ENCODE peak calls at places on chromosomes 12 and 14, in ten cellular contexts. S is esophagus muscularis mucosa, C is stomach, K is upper lobe of left lung, E is Panc1, W is GM23338, Y is HL-60, R is suprapubic skin, B is breast epithelium, N is transverse colon. D is an unnamed sample.

GRCh38 chr12:3147260-3147659 is 70.1 kb downstream of the TSPAN9 start:
- DNase-seq in S (no peak), C (no peak), K (no peak), E (no peak), W (no peak), Y (no peak), R (no peak), B (no peak), N (no peak), D (no peak)

GRCh38 chr12:124970647-124971402 is 18.1 kb downstream of the DHX37 start:
- DNase-seq in S (no peak), C (no peak), K (no peak), E (no peak), W (no peak), Y (no peak), R (no peak), B (no peak), N (no peak), D (no peak)

GRCh38 chr12:132520421-132521199 is 30.7 kb downstream of the FBRSL1 start:
- DNase-seq in S (no peak), C (no peak), K (no peak), E (no peak), W (no peak), Y (no peak), R (no peak), B (no peak), N (peak), D (no peak)

GRCh38 chr12:76670776-76671175 is 93.1 kb upstream of the ZDHHC17 start:
- DNase-seq in S (no peak), C (no peak), K (no peak), E (no peak), W (no peak), Y (no peak), R (no peak), B (no peak), N (no peak), D (no peak)

GRCh38 chr12:120599672-120600537 is 18.7 kb upstream of the POP5 start:
- DNase-seq in S (no peak), C (no peak), K (no peak), E (no peak), W (peak), Y (no peak), R (no peak), B (no peak), N (no peak), D (no peak)

GRCh38 chr14:66099931-66100330 is 386.2 kb upstream of the CCDC196 start:
- DNase-seq in S (no peak), C (no peak), K (no peak), E (no peak), W (no peak), Y (no peak), R (no peak), B (no peak), N (no peak), D (no peak)

GRCh38 chr14:50067723-50068495 is 48.5 kb downstream of the VCPKMT start:
- DNase-seq in S (no peak), C (peak), K (no peak), E (no peak), W (no peak), Y (no peak), R (no peak), B (no peak), N (peak), D (no peak)

GRCh38 chr14:103141117-103141796 is 18.0 kb downstream of the TNFAIP2 start:
- DNase-seq in S (no peak), C (peak), K (peak), E (peak), W (peak), Y (peak), R (no peak), B (no peak), N (peak), D (no peak)

GRCh38 chr12:37546901-37547475 is 769.6 kb upstream of the ALG10B start:
- DNase-seq in S (peak), C (no peak), K (no peak), E (no peak), W (no peak), Y (no peak), R (no peak), B (no peak), N (no peak), D (no peak)

GRCh38 chr14:83529531-83529930 is 1995.9 kb upstream of the SEL1L start:
- DNase-seq in S (no peak), C (no peak), K (no peak), E (no peak), W (no peak), Y (no peak), R (no peak), B (no peak), N (no peak), D (no peak)

GRCh38 chr12:132138941-132139871 is 4.9 kb downstream of the DDX51 start:
- DNase-seq in S (no peak), C (no peak), K (no peak), E (no peak), W (no peak), Y (no peak), R (peak), B (peak), N (no peak), D (no peak)

GRCh38 chr12:70638639-70639349 is 1.6 kb upstream of the PTPRB start:
- DNase-seq in S (no peak), C (no peak), K (no peak), E (no peak), W (no peak), Y (no peak), R (no peak), B (no peak), N (no peak), D (no peak)

GRCh38 chr12:65784616-65785015 is 39.7 kb upstream of the HMGA2 start:
- DNase-seq in S (peak), C (no peak), K (no peak), E (no peak), W (no peak), Y (no peak), R (no peak), B (no peak), N (no peak), D (no peak)

GRCh38 chr14:94548999-94549985 is 11.9 kb upstream of the SERPINA4 start:
- DNase-seq in S (no peak), C (peak), K (peak), E (peak), W (peak), Y (peak), R (no peak), B (peak), N (peak), D (peak)

GRCh38 chr12:71725011-71725410 is 29.7 kb upstream of the RAB21 start:
- DNase-seq in S (no peak), C (no peak), K (no peak), E (no peak), W (no peak), Y (no peak), R (no peak), B (no peak), N (no peak), D (no peak)

GRCh38 chr14:32708134-32708533 is 230.5 kb upstream of the NPAS3 start:
- DNase-seq in S (no peak), C (no peak), K (no peak), E (no peak), W (no peak), Y (no peak), R (no peak), B (no peak), N (no peak), D (no peak)

GRCh38 chr14:32710351-32711102 is 228.2 kb upstream of the NPAS3 start:
- DNase-seq in S (no peak), C (no peak), K (no peak), E (no peak), W (no peak), Y (no peak), R (no peak), B (no peak), N (no peak), D (no peak)

GRCh38 chr14:32706672-32707071 is 232.0 kb upstream of the NPAS3 start:
- DNase-seq in S (no peak), C (no peak), K (no peak), E (no peak), W (no peak), Y (no peak), R (no peak), B (no peak), N (no peak), D (no peak)

GRCh38 chr14:32711103-32711680 is 227.5 kb upstream of the NPAS3 start:
- DNase-seq in S (no peak), C (no peak), K (no peak), E (peak), W (peak), Y (peak), R (no peak), B (no peak), N (no peak), D (peak)

GRCh38 chr14:32709072-32709471 is 229.6 kb upstream of the NPAS3 start:
- DNase-seq in S (no peak), C (no peak), K (no peak), E (no peak), W (no peak), Y (no peak), R (no peak), B (no peak), N (no peak), D (peak)
- TF ChIP-seq POLR2AphosphoS5 in S (peak), C (no peak), K (no peak), E (no peak), W (no peak), Y (no peak), R (no peak), B (peak), N (peak), D (no peak)

DNA sequence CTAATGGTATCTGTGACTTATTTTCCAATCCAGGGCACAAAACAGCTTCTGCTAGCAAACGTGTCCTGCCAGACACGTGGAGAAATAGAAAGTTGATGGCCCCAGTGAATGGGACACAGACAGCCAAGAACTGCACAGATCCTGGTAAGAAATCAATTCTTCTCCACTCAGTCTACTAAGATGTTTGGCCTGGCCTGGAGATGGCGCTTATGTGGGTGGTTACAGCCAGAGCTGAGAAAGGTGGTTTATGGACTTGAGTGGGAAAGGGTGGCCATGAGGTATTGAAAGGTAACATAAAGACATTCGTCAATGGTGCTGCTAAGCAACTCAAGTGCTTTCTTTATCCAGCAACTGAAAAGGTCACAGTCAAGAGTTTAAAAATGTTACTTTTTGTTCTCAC is 2.9 kb downstream of the SLC24A4 start:
- DNase-seq in S (no peak), C (no peak), K (no peak), E (no peak), W (no peak), Y (no peak), R (no peak), B (no peak), N (no peak), D (no peak)
- TF ChIP-seq CTCF in S (no peak), C (no peak), K (no peak), E (peak), W (peak), Y (no peak), R (no peak), B (no peak), N (no peak), D (no peak)

GRCh38 chr12:57836442-57837375 is 9.8 kb downstream of the CTDSP2 start:
- DNase-seq in S (no peak), C (peak), K (peak), E (no peak), W (peak), Y (peak), R (no peak), B (peak), N (peak), D (peak)
- TF ChIP-seq POLR2AphosphoS5 in S (no peak), C (peak), K (peak), E (peak), W (no peak), Y (no peak), R (no peak), B (no peak), N (no peak), D (peak)

GRCh38 chr14:81164167-81164774 is 56.5 kb downstream of the GTF2A1 start:
- DNase-seq in S (no peak), C (peak), K (peak), E (peak), W (peak), Y (peak), R (no peak), B (no peak), N (peak), D (peak)
- TF ChIP-seq CTCF in S (peak), C (no peak), K (peak), E (peak), W (peak), Y (peak), R (peak), B (no peak), N (peak), D (peak)

GRCh38 chr12:49033611-49034286 is 15.2 kb upstream of the PRKAG1 start:
- DNase-seq in S (no peak), C (no peak), K (no peak), E (no peak), W (no peak), Y (no peak), R (no peak), B (no peak), N (no peak), D (no peak)

GRCh38 chr12:49032679-49033447 is 14.3 kb upstream of the PRKAG1 start:
- DNase-seq in S (no peak), C (no peak), K (no peak), E (no peak), W (no peak), Y (no peak), R (peak), B (no peak), N (no peak), D (no peak)

GRCh38 chr12:49036029-49036428 is 17.5 kb upstream of the PRKAG1 start:
- DNase-seq in S (no peak), C (no peak), K (no peak), E (no peak), W (no peak), Y (no peak), R (no peak), B (no peak), N (no peak), D (no peak)

GRCh38 chr12:49032276-49032675 is 13.7 kb upstream of the PRKAG1 start:
- DNase-seq in S (no peak), C (no peak), K (no peak), E (no peak), W (no peak), Y (no peak), R (peak), B (no peak), N (no peak), D (no peak)

GRCh38 chr12:49034287-49034622 is 15.7 kb upstream of the PRKAG1 start:
- DNase-seq in S (no peak), C (no peak), K (no peak), E (no peak), W (no peak), Y (no peak), R (no peak), B (no peak), N (no peak), D (no peak)
- TF ChIP-seq POLR2AphosphoS5 in S (no peak), C (no peak), K (no peak), E (no peak), W (no peak), Y (no peak), R (no peak), B (no peak), N (no peak), D (no peak)

DNA sequence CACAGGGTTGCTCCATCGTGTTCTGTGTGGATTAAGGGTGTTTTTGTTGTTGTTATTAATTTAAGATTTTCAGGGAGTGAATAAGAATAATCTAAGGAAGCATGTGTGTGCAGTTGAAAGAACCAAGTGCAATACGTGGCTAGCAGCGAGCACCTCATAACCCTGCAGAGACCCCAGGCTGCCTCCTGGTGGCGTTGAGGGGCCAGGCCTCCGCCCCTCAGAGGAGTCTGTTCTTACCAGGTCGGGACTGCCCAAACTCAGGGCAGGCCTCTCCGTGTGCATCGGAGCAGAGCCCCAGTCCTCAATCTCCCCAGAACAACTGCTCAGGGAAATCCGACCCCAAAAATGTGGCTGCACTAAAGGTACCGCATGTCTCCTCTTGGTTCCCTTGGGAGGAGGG is 36.8 kb downstream of the IL31 start:
- DNase-seq in S (no peak), C (no peak), K (no peak), E (no peak), W (peak), Y (no peak), R (no peak), B (no peak), N (no peak), D (no peak)
- TF ChIP-seq CTCF in S (no peak), C (no peak), K (no peak), E (no peak), W (peak), Y (no peak), R (no peak), B (no peak), N (no peak), D (no peak)

GRCh38 chr12:104643921-104644669 is 187.3 kb downstream of the CHST11 start:
- DNase-seq in S (no peak), C (peak), K (peak), E (no peak), W (no peak), Y (peak), R (no peak), B (no peak), N (peak), D (no peak)
- TF ChIP-seq POLR2AphosphoS5 in S (no peak), C (no peak), K (no peak), E (no peak), W (no peak), Y (peak), R (no peak), B (no peak), N (no peak), D (no peak)

GRCh38 chr14:75063491-75064204 is at the start of gene ACYP1:
- DNase-seq in S (peak), C (peak), K (peak), E (no peak), W (peak), Y (peak), R (peak), B (peak), N (peak), D (peak)
- TF ChIP-seq CTCF in S (no peak), C (no peak), K (no peak), E (no peak), W (peak), Y (no peak), R (no peak), B (no peak), N (no peak), D (no peak)

GRCh38 chr12:107283652-107284051 is 190.3 kb upstream of the CRY1 start:
- DNase-seq in S (no peak), C (no peak), K (no peak), E (no peak), W (no peak), Y (no peak), R (no peak), B (no peak), N (no peak), D (no peak)
- TF ChIP-seq POLR2AphosphoS5 in S (no peak), C (no peak), K (no peak), E (no peak), W (no peak), Y (no peak), R (no peak), B (no peak), N (no peak), D (no peak)

DNA sequence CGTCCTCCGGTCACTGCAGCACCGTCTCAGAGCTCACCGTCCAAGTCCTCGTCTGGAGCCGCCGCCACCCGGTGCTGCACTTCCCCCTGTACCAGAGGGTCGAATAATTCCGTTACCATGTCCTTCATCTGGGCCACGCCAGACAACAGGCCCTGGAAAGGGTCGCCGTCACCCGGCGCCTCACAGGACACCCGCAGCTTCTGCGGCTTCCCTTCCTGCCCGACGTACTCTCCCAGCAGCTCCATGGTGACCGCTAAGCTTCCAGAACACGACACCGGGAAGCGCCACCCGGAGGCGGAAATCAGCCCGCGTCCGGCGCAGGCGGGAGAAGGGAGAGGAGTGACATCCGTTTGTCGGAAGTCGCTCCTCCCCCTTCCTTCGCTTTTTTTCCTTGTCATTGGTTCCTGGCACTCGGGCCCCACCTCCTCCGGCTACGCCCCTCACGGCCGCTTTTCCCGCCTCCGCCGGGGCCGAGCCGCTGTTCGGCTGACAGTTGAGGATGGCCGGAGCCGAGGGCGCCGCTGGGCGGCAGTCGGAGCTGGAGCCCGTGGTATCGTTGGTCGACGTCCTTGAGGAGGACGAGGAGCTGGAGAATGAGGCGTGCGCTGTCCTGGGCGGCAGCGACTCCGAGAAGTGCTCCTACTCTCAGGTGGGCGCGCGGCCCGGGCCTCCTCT is at the start of the genes GON7 and UBR7:
- DNase-seq in S (peak), C (peak), K (peak), E (peak), W (peak), Y (peak), R (peak), B (peak), N (peak), D (peak)
- TF ChIP-seq CTCF in S (peak), C (no peak), K (peak), E (no peak), W (no peak), Y (no peak), R (no peak), B (peak), N (peak), D (peak)